ENCODE peak calls at places on chromosomes 5 and 9, in eight cellular contexts. W is sigmoid colon, Q is HCT116, P is esophagus muscularis mucosa, R is endothelial cell of umbilical vein, K is SK-N-SH, V is transverse colon, H is GM23338. T is an unnamed sample.

GRCh38 chr9:5518937-5519319 is 8.6 kb downstream of the PDCD1LG2 start:
- DNase-seq in V (no peak), K (no peak), W (no peak), R (no peak), P (no peak), Q (no peak), H (no peak), T (no peak)

GRCh38 chr5:77743181-77743580 is 33.0 kb downstream of the TBCA start:
- DNase-seq in Q (no peak), H (no peak), P (no peak), V (no peak), R (peak; percentile 67), K (no peak), W (no peak), T (no peak)

GRCh38 chr9:121739971-121740370 is 88.5 kb downstream of the DAB2IP start:
- DNase-seq in V (no peak), P (no peak), Q (no peak), K (no peak), H (no peak), R (no peak), W (no peak), T (no peak)

GRCh38 chr5:168055982-168056381 is 235.5 kb upstream of the WWC1 start:
- DNase-seq in V (no peak), H (no peak), R (no peak), K (no peak), Q (no peak), P (no peak), W (no peak), T (no peak)

GRCh38 chr5:154262376-154262775 is 71.8 kb downstream of the GALNT10 start:
- DNase-seq in R (no peak), P (peak; percentile 26), Q (no peak), V (no peak), W (no peak), H (no peak), K (no peak), T (no peak)

GRCh38 chr5:36655171-36655570 is 48.8 kb downstream of the SLC1A3 start:
- DNase-seq in Q (no peak), W (peak; percentile 66), H (peak; percentile 48), K (no peak), V (no peak), P (no peak), R (no peak), T (no peak)

GRCh38 chr5:14239951-14240350 is 96.8 kb downstream of the TRIO start:
- DNase-seq in P (no peak), V (no peak), K (no peak), H (no peak), Q (no peak), R (no peak), W (no peak), T (no peak)

GRCh38 chr5:60369391-60369790 is 330.6 kb downstream of the DEPDC1B start:
- DNase-seq in P (no peak), K (no peak), R (no peak), V (no peak), W (no peak), Q (no peak), H (no peak), T (no peak)

GRCh38 chr5:126339215-126339805 is 83.9 kb upstream of the GRAMD2B start:
- DNase-seq in Q (peak; percentile 54), W (no peak), V (peak; percentile 38), K (peak; percentile 47), R (peak; percentile 65), P (no peak), H (peak; percentile 76), T (no peak)

GRCh38 chr5:82597437-82597836 is 319.3 kb upstream of the RPS23 start:
- DNase-seq in K (no peak), Q (peak; percentile 29), W (no peak), V (no peak), P (no peak), R (no peak), H (peak; percentile 67), T (no peak)

GRCh38 chr9:120851386-120851922 is 8.7 kb upstream of the PSMD5 start:
- DNase-seq in H (no peak), P (no peak), Q (no peak), W (no peak), K (no peak), R (no peak), V (no peak), T (no peak)

GRCh38 chr9:136527721-136528710 is 17.8 kb downstream of the NOTCH1 start:
- DNase-seq in H (no peak), W (no peak), K (peak; percentile 86), Q (no peak), R (no peak), V (peak; percentile 77), P (no peak), T (peak; percentile 48)

GRCh38 chr9:136525841-136526499 is 19.9 kb downstream of the NOTCH1 start:
- DNase-seq in K (no peak), P (no peak), V (peak; percentile 62), W (peak; percentile 88), R (no peak), H (no peak), Q (no peak), T (peak; percentile 38)

GRCh38 chr9:136525207-136525606 is 20.6 kb downstream of the NOTCH1 start:
- DNase-seq in Q (no peak), K (no peak), W (no peak), H (no peak), V (no peak), R (no peak), P (no peak), T (no peak)

GRCh38 chr9:136527131-136527530 is 18.7 kb downstream of the NOTCH1 start:
- DNase-seq in W (no peak), P (no peak), R (no peak), K (no peak), V (no peak), H (no peak), Q (no peak), T (no peak)

DNA sequence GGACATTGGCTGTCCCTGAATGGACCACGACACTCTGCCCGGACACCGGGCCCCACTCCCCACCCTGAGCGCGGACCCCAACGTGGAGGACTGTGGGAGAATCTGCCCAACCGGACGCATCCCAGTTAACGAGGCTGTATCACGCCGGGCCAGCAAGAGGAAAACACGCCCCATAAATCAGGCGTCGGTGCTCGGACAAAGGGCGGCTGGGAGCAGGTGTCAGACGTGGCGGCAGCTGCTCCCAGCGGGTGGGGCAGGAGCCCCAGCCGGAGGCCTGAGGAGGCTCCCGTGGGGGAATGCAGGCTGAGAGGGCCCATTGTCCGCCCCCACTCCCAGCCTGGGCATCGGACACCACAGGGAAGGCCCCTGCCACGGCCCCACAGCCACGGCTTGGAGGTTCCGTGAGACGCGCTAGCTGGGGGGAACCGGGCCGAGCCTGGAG is 19.2 kb downstream of the NOTCH1 start:
- DNase-seq in W (no peak), V (peak; percentile 86), K (no peak), R (no peak), H (no peak), Q (no peak), P (no peak), T (peak; percentile 57)
- H3K4me1 ChIP-seq in W (peaks cover 66% of the 10 kb centered on the region), V (peaks cover 96% of the 10 kb centered on the region), K (peaks cover 9% of the 10 kb centered on the region), R (peaks cover 32% of the 10 kb centered on the region), H (peaks cover 10% of the 10 kb centered on the region), Q (peaks cover 29% of the 10 kb centered on the region), P (peaks cover 74% of the 10 kb centered on the region), T (peaks cover 56% of the 10 kb centered on the region)

GRCh38 chr5:161201558-161201957 is 345.0 kb downstream of the GABRB2 start:
- DNase-seq in K (no peak), R (no peak), V (no peak), Q (no peak), W (no peak), H (no peak), P (no peak), T (no peak)
- TF ChIP-seq POLR2AphosphoS5 in K (no peak), R (no peak), V (no peak), Q (no peak), W (no peak), H (no peak), P (no peak), T (no peak)

DNA sequence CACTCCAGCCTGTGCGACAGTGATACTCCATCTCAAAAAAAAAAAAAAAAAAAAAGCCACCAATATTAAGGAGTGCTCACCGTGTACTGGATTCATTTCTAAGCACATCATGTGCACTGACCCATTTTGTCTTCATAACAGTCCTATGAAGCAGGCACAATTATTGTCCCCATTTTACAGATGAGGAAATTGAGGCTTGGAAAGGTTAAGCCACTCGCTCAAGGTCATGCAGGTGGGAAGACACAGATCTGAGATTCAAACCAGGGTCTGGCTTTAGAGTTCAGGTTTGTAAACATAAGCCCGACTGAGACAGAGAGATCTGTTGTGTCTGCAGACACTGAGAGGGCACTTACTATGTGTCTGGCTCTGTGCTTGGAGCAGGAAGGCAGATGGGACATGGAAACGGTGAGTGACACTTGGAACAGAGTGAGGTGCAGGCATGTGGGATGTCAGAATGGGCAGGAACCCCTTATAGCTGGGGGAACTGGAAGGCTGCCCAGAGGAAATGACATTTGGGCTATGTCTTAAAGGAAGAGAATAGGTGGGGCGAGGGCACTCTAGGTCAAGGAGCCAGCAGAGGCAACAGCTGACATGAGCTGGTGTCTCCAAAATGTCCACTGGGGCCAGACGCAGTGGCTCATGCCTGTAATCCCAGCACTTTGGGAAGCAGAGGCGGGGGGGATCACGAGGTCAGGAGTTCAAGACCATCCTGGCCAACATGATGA is 69.9 kb downstream of the STK10 start:
- DNase-seq in R (no peak), H (no peak), K (no peak), P (no peak), Q (no peak), V (no peak), W (no peak), T (no peak)
- H3K4me1 ChIP-seq in R (no peaks in the 10 kb centered on the region), H (no peaks in the 10 kb centered on the region), K (peaks cover 2% of the 10 kb centered on the region), P (peaks cover 14% of the 10 kb centered on the region), Q (no peaks in the 10 kb centered on the region), V (peaks cover 6% of the 10 kb centered on the region), W (peaks cover 2% of the 10 kb centered on the region), T (peaks cover 46% of the 10 kb centered on the region)

DNA sequence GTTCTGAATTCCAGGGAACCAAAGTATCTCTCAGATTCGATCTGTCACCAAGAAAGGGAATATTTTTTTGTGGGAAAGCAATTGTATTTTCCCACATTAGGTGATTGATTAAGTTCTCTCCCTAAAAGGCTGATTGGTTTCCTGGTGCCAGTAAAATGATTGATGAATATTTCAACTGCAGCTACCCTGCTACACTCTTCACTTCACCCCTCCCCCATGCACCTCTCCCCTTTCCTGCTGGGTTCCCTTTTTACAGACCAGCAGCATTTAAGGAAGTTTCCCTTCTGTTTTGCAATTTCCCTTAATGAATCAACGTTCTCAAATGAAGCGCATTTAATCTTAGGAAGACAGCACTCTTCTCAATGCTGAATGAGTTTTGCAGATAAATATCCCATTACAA is 13.1 kb downstream of the NR6A1 start:
- DNase-seq in K (no peak), R (no peak), V (no peak), P (no peak), W (no peak), Q (no peak), H (peak; percentile 67), T (no peak)
- TF ChIP-seq POLR2AphosphoS5 in K (no peak), R (no peak), V (no peak), P (no peak), W (no peak), Q (no peak), H (no peak), T (no peak)

T was measured in stomach.